ENCODE peak calls at places on chromosomes 16 and 17, in six cellular contexts. U, C, R, X, T and D are unnamed samples.

GRCh38 chr16:35492225-35492624 is 2032.8 kb downstream of the TP53TG3F start:
- DNase-seq in U (no peak), C (no peak), R (no peak), X (no peak), T (no peak), D (no peak)

GRCh38 chr16:50273888-50274770 is 7.8 kb downstream of the ADCY7 start:
- DNase-seq in U (no peak), C (no peak), R (peak; percentile 62), X (no peak), T (no peak), D (no peak)

GRCh38 chr16:11666108-11667055 is 1.9 kb upstream of the SNN start:
- DNase-seq in U (no peak), C (no peak), R (no peak), X (no peak), T (no peak), D (no peak)

GRCh38 chr16:728131-728889 is 1.4 kb downstream of the HAGHL start:
- DNase-seq in U (no peak), C (peak; percentile 88), R (peak; percentile 56), X (no peak), T (no peak), D (peak; percentile 81)

GRCh38 chr16:85781685-85782370 is 17.5 kb downstream of the EMC8 start:
- DNase-seq in U (no peak), C (no peak), R (no peak), X (peak; percentile 51), T (peak; percentile 75), D (no peak)

GRCh38 chr17:58196610-58197009 is 4.1 kb downstream of the EPX start:
- DNase-seq in U (no peak), C (no peak), R (no peak), X (no peak), T (no peak), D (no peak)

GRCh38 chr17:8185580-8186445 is 4.2 kb downstream of the BORCS6 start:
- DNase-seq in U (peak; percentile 100), C (peak; percentile 88), R (peak; percentile 85), X (peak; percentile 93), T (peak; percentile 93), D (peak; percentile 67)

GRCh38 chr16:65429504-65430149 is 307.8 kb upstream of the CDH11 start:
- DNase-seq in U (peak; percentile 44), C (no peak), R (no peak), X (no peak), T (no peak), D (no peak)

GRCh38 chr16:19528666-19529065 is 4.9 kb downstream of the CCP110 start:
- DNase-seq in U (no peak), C (no peak), R (no peak), X (no peak), T (no peak), D (no peak)

GRCh38 chr16:83458612-83459011 is 349.2 kb upstream of the HSBP1 start:
- DNase-seq in U (no peak), C (no peak), R (no peak), X (no peak), T (no peak), D (peak; percentile 70)

GRCh38 chr16:86072328-86073102 is 173.6 kb downstream of the IRF8 start:
- DNase-seq in U (peak; percentile 80), C (peak; percentile 70), R (peak; percentile 55), X (peak; percentile 57), T (peak; percentile 74), D (peak; percentile 79)

GRCh38 chr16:72061564-72061963 is 1.5 kb upstream of the HPR start:
- DNase-seq in U (no peak), C (no peak), R (no peak), X (no peak), T (no peak), D (no peak)

GRCh38 chr16:15885560-15886001 is 2.8 kb downstream of the CEP20 start:
- DNase-seq in U (no peak), C (peak; percentile 70), R (no peak), X (no peak), T (no peak), D (no peak)

GRCh38 chr16:29743827-29744531 is 1.8 kb downstream of the C16orf54 start:
- DNase-seq in U (peak; percentile 66), C (no peak), R (peak; percentile 49), X (no peak), T (no peak), D (no peak)

GRCh38 chr17:75571197-75571884 is 16.3 kb upstream of the MYO15B start:
- DNase-seq in U (no peak), C (no peak), R (peak; percentile 48), X (peak; percentile 48), T (no peak), D (peak; percentile 48)

GRCh38 chr17:12389421-12389820 is 276.3 kb upstream of the MYOCD start:
- DNase-seq in U (no peak), C (no peak), R (no peak), X (no peak), T (no peak), D (no peak)

GRCh38 chr17:5711344-5711743 is 127.0 kb upstream of the NLRP1 start:
- DNase-seq in U (no peak), C (no peak), R (no peak), X (no peak), T (no peak), D (no peak)

GRCh38 chr17:2023692-2024571 is 1.2 kb downstream of the RTN4RL1 start:
- DNase-seq in U (peak; percentile 82), C (peak; percentile 64), R (peak; percentile 44), X (peak; percentile 61), T (peak; percentile 62), D (peak; percentile 47)